ENCODE peak calls at places on chromosome 15, in five cellular contexts. E, N, R, O and C are unnamed samples.

GRCh38 chr15:37933685-37934084 is 755 bp upstream of the TMCO5A start:
- DNase-seq in R (no peak), E (no peak), N (peak), O (no peak), C (no peak)

GRCh38 chr15:59457103-59457502 is 19.1 kb downstream of the FAM81A start:
- DNase-seq in E (no peak), R (no peak), O (no peak), N (no peak), C (no peak)

GRCh38 chr15:52257734-52258062 is 37.9 kb downstream of the MYO5C start:
- DNase-seq in E (peak), R (no peak), O (no peak), N (no peak), C (no peak)

GRCh38 chr15:53918180-53919079 is 59.8 kb upstream of the UNC13C start:
- DNase-seq in O (no peak), R (no peak), N (no peak), E (peak), C (no peak)

GRCh38 chr15:41570764-41571163 is 11.8 kb downstream of the TYRO3 start:
- DNase-seq in E (no peak), R (no peak), O (no peak), N (no peak), C (no peak)

GRCh38 chr15:88572030-88572333 is 25.5 kb upstream of the DET1 start:
- DNase-seq in N (no peak), O (no peak), R (no peak), E (no peak), C (no peak)

GRCh38 chr15:28891588-28891987 is 5.8 kb downstream of the APBA2 start:
- DNase-seq in O (no peak), E (no peak), R (no peak), N (no peak), C (no peak)

GRCh38 chr15:64895285-64896065 is 16.2 kb upstream of the ANKDD1A start:
- DNase-seq in N (no peak), R (no peak), O (no peak), E (peak), C (no peak)

DNA sequence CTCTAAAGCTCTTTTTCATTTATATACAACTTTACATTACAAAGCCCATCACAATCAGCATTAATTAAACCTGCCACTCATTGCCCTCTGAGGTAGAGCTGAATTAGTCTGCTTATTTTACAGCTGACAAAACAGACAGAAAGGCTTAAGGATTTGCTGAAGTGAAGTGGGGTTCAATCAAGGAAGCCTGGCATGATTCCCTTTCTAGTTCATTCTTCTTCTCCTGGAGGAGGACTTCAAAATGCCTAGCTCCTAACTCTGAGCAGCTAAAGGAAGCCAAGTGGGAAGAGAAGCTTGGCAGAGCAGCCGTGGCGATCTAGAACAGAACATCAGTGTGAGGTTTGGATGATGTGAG is 15.8 kb upstream of the RPS27L start:
- DNase-seq in N (no peak), R (no peak), O (no peak), E (no peak), C (no peak)
- H3K27ac ChIP-seq in N (no peak), R (no peak), O (no peak), E (peak), C (no peak)

DNA sequence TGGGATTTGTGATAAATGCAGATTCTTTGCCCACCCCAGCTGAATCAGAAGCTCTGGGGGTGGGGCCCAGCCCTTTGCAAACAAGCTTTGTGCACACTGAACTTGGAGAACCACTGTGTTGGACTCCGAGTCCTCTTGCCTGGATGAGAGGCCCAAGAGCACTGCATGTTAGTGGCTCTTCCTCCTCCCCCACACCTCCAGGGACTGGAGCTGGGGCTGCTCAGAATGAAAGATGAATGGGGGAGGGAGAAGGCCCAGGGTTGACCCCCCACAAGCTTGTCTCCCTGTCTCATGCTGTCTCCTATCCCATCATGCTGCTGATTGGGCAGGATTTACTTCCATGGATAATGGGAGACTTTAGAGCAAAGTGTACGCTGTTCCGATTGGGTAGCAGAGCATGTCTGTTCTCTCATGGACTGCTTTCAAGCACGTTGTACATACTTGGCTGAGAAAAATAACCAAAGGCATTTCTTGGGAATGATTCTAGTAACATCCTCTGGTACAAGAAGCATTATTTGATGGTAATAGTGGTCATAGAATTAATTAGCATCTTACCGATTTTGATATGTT is 99.6 kb downstream of the PGPEP1L start:
- DNase-seq in N (no peak), R (no peak), E (no peak), O (no peak), C (no peak)
- H3K27ac ChIP-seq in N (peak), R (peak), E (no peak), O (no peak), C (no peak)

DNA sequence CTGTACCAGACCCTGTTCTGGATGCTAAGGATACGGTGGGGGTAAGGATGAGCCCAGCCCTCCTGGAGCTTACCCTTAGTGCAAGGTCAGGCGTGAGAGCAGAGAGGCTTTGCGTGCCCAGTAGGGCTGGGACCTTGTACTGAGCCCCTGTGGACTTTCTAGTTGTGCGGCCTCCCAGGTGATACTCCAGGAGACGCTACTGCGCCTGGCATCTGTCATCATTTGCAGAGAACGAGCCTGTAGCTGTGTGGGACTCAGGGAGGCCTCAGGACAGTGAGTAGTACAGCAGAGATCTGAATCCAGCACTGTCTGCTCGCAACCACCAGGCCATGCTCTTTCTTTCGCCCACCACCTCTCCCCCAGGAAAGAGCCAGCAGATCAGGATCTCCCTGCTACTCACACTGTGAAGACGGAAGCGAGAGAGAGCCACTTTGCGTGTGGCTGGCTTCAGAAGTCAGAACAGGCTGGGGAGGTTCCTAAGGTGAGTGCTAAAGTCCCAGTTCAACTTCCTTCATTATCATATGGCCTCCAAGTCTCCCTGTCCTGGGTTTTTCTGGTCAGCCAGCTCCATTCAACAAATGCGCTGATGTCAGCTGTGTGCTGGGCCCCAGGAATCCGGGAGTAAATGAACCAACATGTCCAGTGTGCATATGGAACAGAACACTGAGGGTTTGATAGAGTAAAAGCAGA is 38.2 kb upstream of the ITGA11 start:
- DNase-seq in E (no peak), N (no peak), O (no peak), R (no peak), C (no peak)
- H3K27ac ChIP-seq in E (no peak), N (no peak), O (peak), R (peak), C (no peak)

GRCh38 chr15:92928351-92928750 is 28.2 kb downstream of the CHD2 start:
- DNase-seq in E (no peak), O (no peak), N (no peak), R (no peak), C (no peak)

GRCh38 chr15:92930061-92930460 is 29.9 kb downstream of the CHD2 start:
- DNase-seq in R (no peak), N (no peak), E (no peak), O (no peak), C (no peak)

GRCh38 chr15:92932946-92933649 is 33.0 kb downstream of the CHD2 start:
- DNase-seq in E (no peak), O (no peak), N (no peak), R (no peak), C (no peak)

GRCh38 chr15:92929002-92929401 is 28.9 kb downstream of the CHD2 start:
- DNase-seq in R (no peak), E (no peak), O (no peak), N (no peak), C (no peak)

DNA sequence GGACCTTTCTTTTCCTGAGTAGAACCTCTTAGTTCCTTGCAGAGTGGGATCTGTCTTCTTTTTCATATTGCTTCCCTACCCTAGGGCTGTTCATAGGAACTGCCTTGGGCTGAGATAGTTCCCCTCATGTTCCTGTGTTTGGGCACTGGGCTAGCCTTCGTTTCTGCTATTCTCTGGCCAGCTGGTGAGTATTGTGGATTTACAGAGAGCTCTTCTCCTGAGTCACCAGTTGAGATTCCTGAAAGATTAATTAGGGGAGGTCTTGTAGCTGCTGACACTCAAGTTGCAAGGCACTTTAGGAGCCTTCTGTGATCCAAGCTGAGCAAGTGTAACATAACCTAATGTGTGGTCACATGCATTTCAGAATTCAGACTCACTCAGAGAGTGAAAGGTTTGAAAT is 30.7 kb downstream of the CHD2 start:
- DNase-seq in R (no peak), N (peak), O (no peak), E (no peak), C (no peak)
- H3K27ac ChIP-seq in R (no peak), N (peak), O (no peak), E (peak), C (no peak)

GRCh38 chr15:49831206-49831965 is 210.5 kb downstream of the DTWD1 start:
- DNase-seq in E (no peak), N (no peak), O (peak), R (peak), C (no peak)
- H3K27ac ChIP-seq in E (no peak), N (peak), O (no peak), R (no peak), C (no peak)

DNA sequence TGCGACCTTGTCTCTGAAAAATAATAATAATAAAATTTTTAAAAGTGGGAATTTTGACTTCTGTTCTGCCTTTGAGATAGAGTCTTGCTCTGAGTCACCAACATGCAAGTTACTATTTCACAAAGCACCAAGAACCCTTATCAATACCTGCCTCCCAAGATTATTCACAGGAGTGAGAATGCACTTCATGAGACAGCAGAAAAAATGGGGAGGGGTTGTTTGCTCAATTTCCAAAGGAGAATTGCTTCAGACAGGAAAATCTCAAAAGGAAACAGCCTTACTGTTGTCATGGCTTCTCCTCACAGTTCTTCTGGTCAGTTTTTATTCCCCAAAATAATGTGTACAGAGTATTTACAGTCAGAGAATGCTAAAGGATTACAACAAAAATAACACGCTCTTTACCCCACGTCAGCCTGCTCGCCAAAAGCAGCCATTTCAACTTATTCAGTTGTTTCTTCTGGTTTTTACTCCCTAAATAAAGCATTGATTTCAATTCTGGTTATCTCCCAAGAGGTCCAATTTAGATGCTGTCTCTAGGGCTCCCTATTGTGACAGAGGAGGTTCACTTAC is 89.0 kb downstream of the PPCDC start:
- DNase-seq in N (no peak), R (no peak), O (no peak), E (no peak), C (no peak)
- H3K27ac ChIP-seq in N (no peak), R (no peak), O (no peak), E (no peak), C (no peak)

GRCh38 chr15:93866996-93867395 is 364.4 kb upstream of the MCTP2 start:
- DNase-seq in R (no peak), O (no peak), N (no peak), E (no peak), C (no peak)

GRCh38 chr15:93862791-93863190 is 368.6 kb upstream of the MCTP2 start:
- DNase-seq in N (no peak), E (no peak), O (no peak), R (peak), C (no peak)

GRCh38 chr15:93865610-93866009 is 365.8 kb upstream of the MCTP2 start:
- DNase-seq in O (no peak), R (no peak), N (no peak), E (no peak), C (no peak)

GRCh38 chr15:93870583-93870982 is 360.8 kb upstream of the MCTP2 start:
- DNase-seq in O (no peak), R (no peak), E (no peak), N (no peak), C (no peak)

GRCh38 chr15:93866441-93866840 is 364.9 kb upstream of the MCTP2 start:
- DNase-seq in E (no peak), R (no peak), O (no peak), N (no peak), C (no peak)
- H3K27ac ChIP-seq in E (no peak), R (no peak), O (no peak), N (no peak), C (no peak)